ENCODE peak calls at places on chromosomes 5 and 9, in eight cellular contexts. J, T, A, Y, Q, S, C and N are unnamed samples.

GRCh38 chr9:87227456-87227855 is 270.2 kb upstream of the DAPK1 start:
- DNase-seq in T (no peak), C (no peak), S (no peak), Y (no peak), A (no peak), J (no peak), Q (no peak), N (no peak)

GRCh38 chr5:114185274-114185673 is 176.6 kb upstream of the KCNN2 start:
- DNase-seq in Q (peak; percentile 16), A (no peak), J (no peak), S (no peak), Y (no peak), C (peak; percentile 3), T (no peak), N (no peak)

GRCh38 chr9:82675605-82676004 is 387.3 kb downstream of the RASEF start:
- DNase-seq in C (no peak), A (no peak), Q (no peak), Y (no peak), J (no peak), S (no peak), T (no peak), N (no peak)

GRCh38 chr9:94031380-94031779 is 52.9 kb upstream of the PTPDC1 start:
- DNase-seq in J (no peak), Q (no peak), Y (no peak), A (no peak), C (no peak), S (no peak), T (no peak), N (no peak)

GRCh38 chr9:89414670-89415069 is 83.2 kb downstream of the SEMA4D start:
- DNase-seq in T (no peak), A (no peak), J (no peak), Q (no peak), Y (no peak), S (no peak), C (no peak), N (no peak)

GRCh38 chr5:760363-761205 is 23.9 kb downstream of the ZDHHC11B start:
- DNase-seq in Y (no peak), Q (no peak), J (no peak), S (peak; percentile 51), T (no peak), A (no peak), C (no peak), N (no peak)

GRCh38 chr5:39218482-39219381 is 631 bp downstream of the FYB1 start:
- DNase-seq in J (peak; percentile 51), S (no peak), Q (no peak), A (no peak), C (no peak), Y (no peak), T (no peak), N (no peak)

GRCh38 chr9:87122947-87123685 is 175.8 kb upstream of the GAS1 start:
- DNase-seq in J (no peak), A (no peak), T (no peak), Q (no peak), C (no peak), Y (no peak), S (no peak), N (no peak)

GRCh38 chr5:59759600-59760357 is 133.7 kb downstream of the PDE4D start:
- DNase-seq in T (no peak), Q (no peak), S (no peak), Y (no peak), A (no peak), J (no peak), C (no peak), N (no peak)

GRCh38 chr5:180466316-180466715 is 27.9 kb upstream of the CNOT6 start:
- DNase-seq in A (no peak), J (no peak), Y (no peak), C (no peak), S (peak; percentile 78), Q (no peak), T (no peak), N (no peak)

GRCh38 chr9:13410566-13411031 is 131.1 kb upstream of the MPDZ start:
- DNase-seq in Y (no peak), T (peak; percentile 56), Q (no peak), J (no peak), S (no peak), C (no peak), A (no peak), N (no peak)

GRCh38 chr5:6291961-6292360 is 86.4 kb downstream of the MED10 start:
- DNase-seq in T (no peak), C (peak; percentile 68), Y (no peak), J (no peak), S (no peak), Q (no peak), A (no peak), N (no peak)

GRCh38 chr9:93097496-93098205 is 1.6 kb downstream of the CARD19 start:
- DNase-seq in Y (no peak), T (no peak), A (no peak), S (no peak), Q (no peak), J (peak; percentile 20), C (no peak), N (peak; percentile 49)

GRCh38 chr9:125585503-125586172 is 121.4 kb downstream of the MAPKAP1 start:
- DNase-seq in A (no peak), Q (no peak), Y (no peak), S (peak; percentile 10), T (no peak), J (no peak), C (no peak), N (no peak)

GRCh38 chr9:95438958-95439357 is 77.8 kb downstream of the PTCH1 start:
- DNase-seq in T (no peak), J (no peak), A (no peak), S (no peak), Q (no peak), C (no peak), Y (no peak), N (no peak)

GRCh38 chr5:123882305-123882704 is 370.3 kb downstream of the CSNK1G3 start:
- DNase-seq in T (no peak), S (no peak), A (no peak), Q (no peak), C (peak; percentile 6), J (no peak), Y (no peak), N (no peak)

GRCh38 chr5:133945561-133945960 is 22.9 kb downstream of the C5orf15 start:
- DNase-seq in Y (no peak), Q (no peak), J (no peak), T (no peak), C (no peak), S (no peak), A (no peak), N (no peak)

GRCh38 chr9:74920944-74921626 is 31.6 kb downstream of the C9orf40 start:
- DNase-seq in Q (no peak), J (no peak), A (no peak), S (no peak), C (no peak), Y (no peak), T (no peak), N (no peak)

GRCh38 chr9:121286973-121287721 is 19.2 kb downstream of the GSN start:
- DNase-seq in J (peak; percentile 94), S (no peak), T (peak; percentile 73), A (no peak), Q (peak; percentile 84), C (peak; percentile 99), Y (no peak), N (peak; percentile 80)

GRCh38 chr9:121288557-121288873 is 20.6 kb downstream of the GSN start:
- DNase-seq in Y (no peak), C (no peak), Q (no peak), A (no peak), S (no peak), J (no peak), T (no peak), N (no peak)

GRCh38 chr9:121284733-121285451 is 16.9 kb downstream of the GSN start:
- DNase-seq in A (no peak), Q (no peak), S (no peak), T (no peak), C (no peak), Y (no peak), J (peak; percentile 66), N (no peak)

GRCh38 chr9:121285835-121286687 is 18.1 kb downstream of the GSN start:
- DNase-seq in C (peak; percentile 94), Q (peak; percentile 68), Y (no peak), J (peak; percentile 88), A (no peak), S (no peak), T (peak; percentile 45), N (no peak)

DNA sequence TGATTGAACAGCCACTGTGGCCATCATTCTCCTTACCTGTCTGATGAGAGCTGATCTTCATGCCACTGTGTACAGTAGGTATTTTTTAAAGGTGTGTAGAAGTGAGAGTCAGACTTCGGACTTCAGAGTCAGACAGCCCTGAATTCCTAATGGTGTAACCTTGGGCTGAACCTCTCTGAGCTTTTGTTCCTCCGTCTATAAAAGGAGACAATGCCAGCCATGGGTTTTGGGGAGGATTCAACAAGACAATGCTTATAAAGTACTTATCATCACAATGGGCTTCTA is 18.7 kb downstream of the GSN start:
- DNase-seq in A (no peak), Q (no peak), J (no peak), T (no peak), Y (no peak), C (no peak), S (no peak), N (no peak)
- H3K27ac ChIP-seq in A (no peak overlapping the region), Q (peak overlapping the region; percentile 96), J (peak overlapping the region; percentile 95), T (peak overlapping the region; percentile 90), Y (peak overlapping the region; percentile 97), C (peak overlapping the region; percentile 89), S (peak overlapping the region; percentile 97), N (peak overlapping the region; percentile 99)

GRCh38 chr5:10607023-10607665 is 43.3 kb downstream of the ANKRD33B start:
- DNase-seq in A (no peak), Y (no peak), C (no peak), S (no peak), J (no peak), T (no peak), Q (no peak), N (no peak)
- H3K4me3 ChIP-seq in A (no peak overlapping the region), Y (no peak overlapping the region), C (no peak overlapping the region), S (no peak overlapping the region), J (no peak overlapping the region), T (no peak overlapping the region), Q (peak overlapping the region; percentile 42), N (no peak overlapping the region)

GRCh38 chr5:159123700-159124099 is 24.0 kb upstream of the EBF1 start:
- DNase-seq in T (no peak), Y (no peak), A (no peak), C (no peak), J (no peak), Q (no peak), S (no peak), N (no peak)

GRCh38 chr5:159121061-159121460 is 21.3 kb upstream of the EBF1 start:
- DNase-seq in Q (no peak), S (no peak), A (no peak), T (no peak), Y (no peak), J (no peak), C (no peak), N (no peak)

GRCh38 chr5:159123189-159123588 is 23.5 kb upstream of the EBF1 start:
- DNase-seq in T (no peak), A (no peak), Y (no peak), J (no peak), Q (no peak), S (no peak), C (no peak), N (no peak)

GRCh38 chr5:159120446-159120845 is 20.7 kb upstream of the EBF1 start:
- DNase-seq in S (no peak), A (no peak), Q (no peak), C (no peak), T (no peak), Y (no peak), J (no peak), N (no peak)
- H3K27ac ChIP-seq in S (no peak overlapping the region), A (peak overlapping the region; percentile 29), Q (no peak overlapping the region), C (no peak overlapping the region), T (no peak overlapping the region), Y (no peak overlapping the region), J (no peak overlapping the region), N (no peak overlapping the region)

GRCh38 chr9:116447914-116448313 is 239.2 kb upstream of the TRIM32 start:
- DNase-seq in J (no peak), Q (no peak), S (no peak), Y (no peak), T (no peak), C (no peak), A (no peak), N (no peak)
- H3K4me3 ChIP-seq in J (no peak overlapping the region), Q (no peak overlapping the region), S (no peak overlapping the region), Y (no peak overlapping the region), T (no peak overlapping the region), C (no peak overlapping the region), A (no peak overlapping the region), N (no peak overlapping the region)